ENCODE peak calls at places on chromosomes 4 and X, in seven cellular contexts. N, F, U, O, R, M and X are unnamed samples.

GRCh38 chr4:22356996-22357596 is 158.8 kb downstream of the ADGRA3 start:
- DNase-seq in F (peak; percentile 63), O (no peak), U (no peak), M (no peak), R (no peak), N (peak; percentile 45), X (no peak)

GRCh38 chrX:2707334-2707760 is 16.3 kb downstream of the CD99 start:
- DNase-seq in F (peak; percentile 90), U (peak; percentile 53), R (peak; percentile 74), O (no peak), N (no peak), M (peak; percentile 17), X (no peak)

GRCh38 chrX:134718329-134719317 is 60.4 kb upstream of the PLAC1 start:
- DNase-seq in O (no peak), R (no peak), N (no peak), U (no peak), M (no peak), F (peak; percentile 75), X (no peak)

GRCh38 chr4:125010776-125011503 is 298.4 kb upstream of the ANKRD50 start:
- DNase-seq in R (no peak), O (no peak), U (no peak), F (no peak), M (no peak), N (no peak), X (no peak)

GRCh38 chr4:80107374-80107773 is 34.3 kb upstream of the ANTXR2 start:
- DNase-seq in F (no peak), N (no peak), U (no peak), O (no peak), R (no peak), M (no peak), X (no peak)

GRCh38 chrX:53681661-53682060 is 4.9 kb downstream of the HUWE1 start:
- DNase-seq in U (peak; percentile 6), M (no peak), N (no peak), F (peak; percentile 21), R (no peak), O (no peak), X (peak; percentile 7)

GRCh38 chrX:11666180-11666579 is 460 bp upstream of the ARHGAP6 start:
- DNase-seq in U (no peak), F (peak; percentile 42), R (peak; percentile 75), N (peak; percentile 79), M (no peak), O (peak; percentile 39), X (no peak)

GRCh38 chrX:139058831-139059495 is 347.4 kb upstream of the FGF13 start:
- DNase-seq in M (no peak), O (no peak), U (no peak), N (no peak), F (no peak), R (no peak), X (no peak)